ENCODE peak calls at places on chromosomes 2 and 18, in ten cellular contexts. T, F, G, I, S, H, Z, R, M and O are unnamed samples. For H3K9me3, the result is how much of the 10 kb centered on the place peaks cover.

GRCh38 chr2:42566837-42567251 is 1.6 kb upstream of the MTA3 start:
- DNase-seq in T (no peak), F (no peak), G (no peak), I (no peak), S (no peak), H (peak), Z (no peak), R (peak), M (no peak), O (no peak)

GRCh38 chr2:182496596-182496995 is 69.8 kb upstream of the PDE1A start:
- DNase-seq in T (no peak), F (no peak), G (no peak), I (no peak), S (no peak), H (no peak), Z (no peak), R (no peak), M (no peak), O (no peak)

GRCh38 chr2:73133566-73134227 is 20.9 kb upstream of the RAB11FIP5 start:
- DNase-seq in T (no peak), F (no peak), G (peak), I (no peak), S (no peak), H (no peak), Z (peak), R (no peak), M (no peak), O (no peak)

GRCh38 chr18:21105936-21106335 is 5.7 kb downstream of the ROCK1 start:
- DNase-seq in T (no peak), F (no peak), G (no peak), I (no peak), S (no peak), H (no peak), Z (no peak), R (no peak), M (peak), O (no peak)

GRCh38 chr2:111898703-111899514 is 502 bp downstream of the MERTK start:
- DNase-seq in T (no peak), F (no peak), G (no peak), I (no peak), S (no peak), H (no peak), Z (no peak), R (no peak), M (peak), O (no peak)

GRCh38 chr2:186946896-186947467 is 98.0 kb upstream of the ZSWIM2 start:
- DNase-seq in T (no peak), F (no peak), G (no peak), I (no peak), S (no peak), H (no peak), Z (peak), R (no peak), M (no peak), O (no peak)

GRCh38 chr2:167368371-167368770 is 480.1 kb downstream of the XIRP2 start:
- DNase-seq in T (no peak), F (no peak), G (no peak), I (no peak), S (no peak), H (no peak), Z (no peak), R (no peak), M (no peak), O (no peak)

GRCh38 chr2:229416116-229416694 is 145.1 kb upstream of the PID1 start:
- DNase-seq in T (peak), F (peak), G (peak), I (no peak), S (no peak), H (no peak), Z (no peak), R (no peak), M (no peak), O (peak)

GRCh38 chr2:55511508-55512124 is 7.9 kb upstream of the CFAP36 start:
- DNase-seq in T (no peak), F (peak), G (no peak), I (no peak), S (no peak), H (peak), Z (no peak), R (no peak), M (peak), O (peak)

GRCh38 chr2:126832038-126832437 is 66.7 kb upstream of the TEX51 start:
- DNase-seq in T (no peak), F (no peak), G (no peak), I (no peak), S (no peak), H (no peak), Z (no peak), R (no peak), M (no peak), O (no peak)

GRCh38 chr2:206158563-206159345 is 490 bp downstream of the NDUFS1 start:
- DNase-seq in T (no peak), F (peak), G (peak), I (no peak), S (no peak), H (peak), Z (no peak), R (no peak), M (no peak), O (no peak)

GRCh38 chr2:102619414-102620319 is at the start of gene SLC9A2:
- DNase-seq in T (no peak), F (no peak), G (no peak), I (no peak), S (no peak), H (peak), Z (peak), R (no peak), M (peak), O (peak)

GRCh38 chr2:154402138-154402714 is 296.3 kb upstream of the KCNJ3 start:
- DNase-seq in T (no peak), F (peak), G (no peak), I (no peak), S (peak), H (peak), Z (no peak), R (no peak), M (peak), O (no peak)

GRCh38 chr2:106107509-106108131 is 86.5 kb downstream of the UXS1 start:
- DNase-seq in T (no peak), F (peak), G (no peak), I (no peak), S (no peak), H (peak), Z (no peak), R (no peak), M (no peak), O (no peak)

GRCh38 chr2:58992062-58992736 is 751.1 kb upstream of the FANCL start:
- DNase-seq in T (no peak), F (no peak), G (no peak), I (no peak), S (no peak), H (no peak), Z (no peak), R (no peak), M (no peak), O (no peak)

GRCh38 chr18:63098014-63098981 is 221.3 kb downstream of the BCL2 start:
- DNase-seq in T (no peak), F (no peak), G (no peak), I (no peak), S (no peak), H (no peak), Z (no peak), R (peak), M (no peak), O (no peak)

GRCh38 chr2:113185643-113186315 is 12.0 kb downstream of the PSD4 start:
- DNase-seq in T (no peak), F (no peak), G (peak), I (no peak), S (no peak), H (no peak), Z (no peak), R (no peak), M (no peak), O (peak)

GRCh38 chr18:79685281-79685680 is 5.7 kb downstream of the CTDP1 start:
- DNase-seq in T (no peak), F (no peak), G (no peak), I (no peak), S (no peak), H (no peak), Z (no peak), R (no peak), M (no peak), O (no peak)

GRCh38 chr2:233501198-233502076 is 65.1 kb downstream of the USP40 start:
- DNase-seq in T (no peak), F (peak), G (no peak), I (no peak), S (no peak), H (peak), Z (no peak), R (no peak), M (no peak), O (no peak)

GRCh38 chr2:71700880-71701397 is 247.6 kb downstream of the DYSF start:
- DNase-seq in T (peak), F (no peak), G (peak), I (no peak), S (no peak), H (no peak), Z (no peak), R (no peak), M (no peak), O (no peak)

GRCh38 chr2:177118636-177119035 is 94.0 kb upstream of the HNRNPA3 start:
- DNase-seq in T (no peak), F (no peak), G (no peak), I (no peak), S (no peak), H (no peak), Z (no peak), R (no peak), M (no peak), O (no peak)

GRCh38 chr2:207296265-207296948 is 130.7 kb upstream of the KLF7 start:
- DNase-seq in T (no peak), F (peak), G (no peak), I (no peak), S (no peak), H (no peak), Z (no peak), R (no peak), M (no peak), O (no peak)

GRCh38 chr2:67394734-67395133 is 2.4 kb upstream of the ETAA1 start:
- DNase-seq in T (no peak), F (peak), G (peak), I (no peak), S (no peak), H (peak), Z (no peak), R (no peak), M (no peak), O (peak)

GRCh38 chr2:122168799-122169198 is 413.3 kb downstream of the TSN start:
- DNase-seq in T (no peak), F (no peak), G (no peak), I (no peak), S (no peak), H (no peak), Z (peak), R (no peak), M (no peak), O (peak)

GRCh38 chr2:86223098-86223681 is 23.9 kb downstream of the MRPL35 start:
- DNase-seq in T (peak), F (peak), G (peak), I (no peak), S (no peak), H (no peak), Z (no peak), R (no peak), M (no peak), O (peak)

GRCh38 chr2:120306091-120306490 is 39.8 kb upstream of the INHBB start:
- DNase-seq in T (no peak), F (no peak), G (no peak), I (no peak), S (no peak), H (no peak), Z (no peak), R (no peak), M (no peak), O (no peak)

GRCh38 chr2:165601065-165601830 is 131.8 kb downstream of the CSRNP3 start:
- DNase-seq in T (no peak), F (no peak), G (no peak), I (no peak), S (no peak), H (no peak), Z (no peak), R (no peak), M (no peak), O (no peak)

GRCh38 chr2:39685135-39685534 is 19.4 kb downstream of the TMEM178A start:
- DNase-seq in T (no peak), F (no peak), G (no peak), I (no peak), S (no peak), H (no peak), Z (no peak), R (no peak), M (no peak), O (no peak)

GRCh38 chr2:171706152-171706803 is 19.0 kb downstream of the DYNC1I2 start:
- DNase-seq in T (no peak), F (peak), G (no peak), I (no peak), S (no peak), H (peak), Z (no peak), R (no peak), M (no peak), O (no peak)

GRCh38 chr2:68971591-68972231 is 2.7 kb upstream of the GKN1 start:
- DNase-seq in T (no peak), F (peak), G (no peak), I (no peak), S (no peak), H (peak), Z (no peak), R (no peak), M (peak), O (peak)

GRCh38 chr2:937530-937929 is 13.1 kb upstream of the SNTG2 start:
- DNase-seq in T (no peak), F (no peak), G (no peak), I (no peak), S (no peak), H (no peak), Z (peak), R (no peak), M (no peak), O (no peak)

GRCh38 chr2:109516445-109517117 is 97.2 kb downstream of the SEPTIN10 start:
- DNase-seq in T (no peak), F (peak), G (peak), I (no peak), S (no peak), H (no peak), Z (peak), R (peak), M (peak), O (peak)

GRCh38 chr2:70886541-70886987 is 49.1 kb upstream of the ATP6V1B1 start:
- DNase-seq in T (no peak), F (no peak), G (no peak), I (no peak), S (no peak), H (no peak), Z (peak), R (no peak), M (no peak), O (no peak)

DNA sequence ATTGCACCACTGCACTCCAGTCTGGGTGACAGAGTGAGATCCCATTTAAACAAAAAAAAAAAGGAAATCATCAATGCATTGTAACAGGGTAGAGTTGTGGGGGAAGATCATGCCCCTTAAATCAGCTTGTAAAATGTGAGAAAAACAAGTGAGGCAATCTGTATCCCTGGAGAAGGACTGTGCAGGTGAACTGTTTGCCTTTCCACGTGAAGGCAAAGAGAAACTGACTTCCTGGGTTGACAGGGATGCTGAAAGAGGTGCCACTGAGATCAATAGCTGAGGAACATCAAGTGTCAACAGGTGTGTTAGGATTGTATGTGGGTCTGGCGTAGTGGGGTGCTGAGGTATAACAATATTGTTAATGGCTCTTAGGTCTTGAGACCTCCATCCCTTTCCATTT is 48.3 kb downstream of the CERS6 start:
- DNase-seq in T (no peak), F (no peak), G (no peak), I (no peak), S (no peak), H (no peak), Z (no peak), R (no peak), M (no peak), O (no peak)
- H3K4me3 ChIP-seq in T (no peak), F (no peak), G (no peak), I (no peak), S (no peak), H (no peak), Z (no peak), R (no peak), M (no peak), O (no peak)

GRCh38 chr18:78421392-78421791 is 558.2 kb upstream of the SALL3 start:
- DNase-seq in T (no peak), F (no peak), G (no peak), I (no peak), S (no peak), H (no peak), Z (no peak), R (no peak), M (no peak), O (no peak)
- H3K9me3 ChIP-seq in T (under half), F (under half), G (under half), I (under half), S (under half), H (under half), Z (under half), R (under half), M (under half), O (under half)

GRCh38 chr2:24832526-24832925 is 39.3 kb downstream of the CENPO start:
- DNase-seq in T (peak), F (no peak), G (no peak), I (no peak), S (no peak), H (no peak), Z (no peak), R (no peak), M (no peak), O (no peak)
- H3K4me3 ChIP-seq in T (no peak), F (no peak), G (no peak), I (no peak), S (no peak), H (no peak), Z (no peak), R (no peak), M (no peak), O (no peak)

GRCh38 chr2:215019521-215020145 is 118.8 kb downstream of the ABCA12 start:
- DNase-seq in T (no peak), F (no peak), G (no peak), I (no peak), S (no peak), H (no peak), Z (no peak), R (no peak), M (no peak), O (no peak)

GRCh38 chr2:215022418-215022817 is 116.0 kb downstream of the ABCA12 start:
- DNase-seq in T (no peak), F (peak), G (no peak), I (no peak), S (no peak), H (peak), Z (no peak), R (no peak), M (no peak), O (peak)

GRCh38 chr2:215015421-215015820 is 123.0 kb downstream of the ABCA12 start:
- DNase-seq in T (no peak), F (no peak), G (no peak), I (no peak), S (no peak), H (no peak), Z (no peak), R (no peak), M (no peak), O (no peak)

GRCh38 chr2:215020283-215020682 is 118.1 kb downstream of the ABCA12 start:
- DNase-seq in T (no peak), F (no peak), G (no peak), I (no peak), S (no peak), H (no peak), Z (no peak), R (no peak), M (no peak), O (no peak)

DNA sequence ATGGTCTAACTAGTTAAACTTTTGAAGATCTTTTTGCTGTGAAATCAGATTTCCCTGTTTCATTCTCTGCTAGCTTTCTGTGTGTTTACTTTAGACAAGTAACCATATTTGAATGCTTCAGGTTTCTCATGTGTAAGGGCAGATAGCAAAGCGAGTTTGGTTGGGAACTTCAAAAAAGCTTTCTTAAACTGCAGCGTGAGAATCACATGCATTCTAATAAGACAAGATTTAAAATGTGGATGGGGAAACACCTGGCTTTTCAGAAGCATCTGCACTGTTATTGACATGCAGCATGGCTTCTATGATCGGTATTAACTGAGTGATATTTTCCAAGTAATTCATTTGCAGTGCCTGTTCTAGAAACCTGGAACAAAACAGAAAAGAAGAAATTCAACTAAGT is 119.3 kb downstream of the ABCA12 start:
- DNase-seq in T (no peak), F (no peak), G (no peak), I (no peak), S (no peak), H (no peak), Z (no peak), R (no peak), M (no peak), O (no peak)
- H3K9me3 ChIP-seq in T (under half), F (under half), G (under half), I (under half), S (under half), H (under half), Z (under half), R (under half), M (under half), O (under half)

GRCh38 chr2:189285962-189286648 is 106.5 kb upstream of the COL5A2 start:
- DNase-seq in T (no peak), F (peak), G (no peak), I (no peak), S (no peak), H (peak), Z (no peak), R (no peak), M (no peak), O (peak)
- H3K4me3 ChIP-seq in T (no peak), F (no peak), G (no peak), I (no peak), S (no peak), H (no peak), Z (no peak), R (no peak), M (no peak), O (no peak)

DNA sequence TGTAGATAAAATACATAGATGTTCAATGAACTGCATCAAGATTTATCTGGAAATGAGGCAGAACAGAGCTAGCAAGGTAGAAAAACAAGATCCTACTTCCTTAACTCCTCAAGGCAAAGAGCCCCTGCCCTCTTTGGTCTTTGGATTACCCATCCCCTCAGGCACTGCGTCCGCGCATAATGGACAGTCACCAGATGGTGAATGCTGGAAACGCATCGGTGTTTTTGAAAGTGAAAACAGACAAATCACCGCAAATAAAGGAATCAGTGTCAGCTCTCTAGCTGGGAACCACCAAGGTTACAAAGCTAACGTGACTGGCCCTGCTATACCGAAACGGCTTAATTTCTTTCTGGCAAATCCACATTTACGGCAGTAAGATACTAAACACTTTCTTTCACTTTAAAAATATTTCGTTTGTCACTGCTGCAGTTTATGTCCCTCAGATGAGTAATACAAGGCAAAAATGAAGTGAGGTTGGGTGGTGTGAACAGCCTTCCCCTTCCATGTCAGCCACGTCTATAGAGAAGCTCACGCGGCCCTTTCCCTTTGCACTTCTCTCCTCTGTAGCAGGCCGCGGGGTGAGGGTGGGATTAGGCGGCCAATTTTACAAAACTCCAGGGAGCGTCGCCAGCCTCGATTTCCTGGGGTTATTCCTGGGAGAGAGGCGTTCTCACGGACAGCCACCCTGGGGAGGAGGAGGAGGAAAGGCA is 620 bp upstream of the GALR1 start:
- DNase-seq in T (no peak), F (no peak), G (no peak), I (no peak), S (no peak), H (no peak), Z (no peak), R (no peak), M (no peak), O (no peak)
- H3K9me3 ChIP-seq in T (under half), F (under half), G (under half), I (under half), S (under half), H (under half), Z (under half), R (under half), M (under half), O (under half)